ENCODE peak calls at places on chromosomes 16 and 17, in five cellular contexts. G is H9, B is H1, I is mesenchymal stem cell, Q is trophoblast cell. F is an unnamed sample.

GRCh38 chr17:29115906-29116651 is 64.1 kb downstream of the MYO18A start:
- DNase-seq in G (peak; percentile 90), B (peak; percentile 79), I (peak; percentile 69), Q (no peak), F (no peak)

GRCh38 chr16:30491744-30492308 is 19.3 kb downstream of the ITGAL start:
- DNase-seq in G (no peak), B (no peak), I (peak; percentile 94), Q (peak; percentile 73), F (no peak)

GRCh38 chr16:86928517-86929148 is 350.3 kb downstream of the FOXL1 start:
- DNase-seq in G (no peak), B (no peak), I (peak; percentile 26), Q (no peak), F (no peak)

GRCh38 chr17:16918443-16918842 is 53.5 kb downstream of the TNFRSF13B start:
- DNase-seq in G (no peak), B (no peak), I (no peak), Q (no peak), F (no peak)

GRCh38 chr17:60695960-60696359 is 18.3 kb downstream of the BCAS3 start:
- DNase-seq in G (no peak), B (no peak), I (no peak), Q (peak; percentile 58), F (no peak)

GRCh38 chr16:46884513-46885293 is 541 bp downstream of the GPT2 start:
- DNase-seq in G (no peak), B (no peak), I (peak; percentile 33), Q (peak; percentile 17), F (peak; percentile 37)

GRCh38 chr17:9002610-9003354 is 18.5 kb upstream of the NTN1 start:
- DNase-seq in G (peak; percentile 63), B (peak; percentile 72), I (no peak), Q (no peak), F (peak; percentile 62)

GRCh38 chr16:50165473-50165872 is 12.4 kb downstream of the TENT4B start:
- DNase-seq in G (no peak), B (no peak), I (no peak), Q (no peak), F (no peak)

GRCh38 chr16:87951550-87952538 is 610 bp downstream of the BANP start:
- DNase-seq in G (no peak), B (no peak), I (peak; percentile 41), Q (no peak), F (peak; percentile 38)

DNA sequence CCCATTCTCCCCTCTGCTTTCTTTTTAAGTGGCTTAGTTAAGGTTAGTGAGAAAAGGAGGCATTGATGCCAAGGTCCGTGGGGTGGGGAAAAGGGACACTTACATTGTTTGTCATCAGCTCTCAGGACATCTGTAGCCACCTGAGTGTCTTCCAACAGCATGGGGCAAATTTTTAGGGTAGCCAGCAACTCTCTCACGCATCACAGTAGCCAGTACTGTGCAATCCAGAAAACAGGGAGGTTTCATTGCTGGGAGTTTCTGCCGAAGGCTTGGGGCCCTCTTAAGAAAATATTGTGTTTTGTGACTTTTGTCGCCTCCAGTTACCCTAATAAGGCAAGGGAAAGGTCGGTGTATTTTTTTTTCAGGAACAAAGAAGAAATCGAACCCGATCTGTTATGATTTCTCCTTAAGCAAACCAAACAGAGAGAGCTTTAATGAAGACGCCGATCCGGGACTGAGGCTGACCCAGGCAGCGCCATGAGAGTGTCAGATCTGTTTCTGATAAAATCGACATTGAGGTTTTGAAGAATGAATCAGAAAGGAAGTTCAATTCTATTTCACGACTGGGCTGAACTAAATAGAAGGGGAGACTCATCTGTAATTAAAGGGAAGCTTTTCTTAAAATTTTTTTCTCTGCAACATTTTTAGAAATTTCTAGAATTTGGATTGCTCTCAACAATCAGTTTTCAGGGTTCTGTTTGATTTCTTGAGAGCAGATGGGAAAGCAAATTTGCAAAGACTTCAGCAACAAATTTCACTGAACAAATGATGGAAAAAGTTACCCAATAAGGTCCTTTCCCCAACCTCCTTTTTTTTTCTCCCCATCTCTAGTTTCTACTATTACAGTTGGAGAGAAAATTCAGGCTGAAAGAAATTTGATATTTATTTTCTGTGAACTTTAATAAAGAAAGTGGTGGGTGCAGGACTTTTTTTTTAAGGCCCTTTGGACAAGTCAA is 144.7 kb upstream of the IRX3 start:
- DNase-seq in G (no peak), B (no peak), I (peak; percentile 29), Q (no peak), F (no peak)
- H3K9ac ChIP-seq in G (no peak overlapping the region), B (no peak overlapping the region), I (peak overlapping the region; percentile 80), Q (no peak overlapping the region), F (no peak overlapping the region)

DNA sequence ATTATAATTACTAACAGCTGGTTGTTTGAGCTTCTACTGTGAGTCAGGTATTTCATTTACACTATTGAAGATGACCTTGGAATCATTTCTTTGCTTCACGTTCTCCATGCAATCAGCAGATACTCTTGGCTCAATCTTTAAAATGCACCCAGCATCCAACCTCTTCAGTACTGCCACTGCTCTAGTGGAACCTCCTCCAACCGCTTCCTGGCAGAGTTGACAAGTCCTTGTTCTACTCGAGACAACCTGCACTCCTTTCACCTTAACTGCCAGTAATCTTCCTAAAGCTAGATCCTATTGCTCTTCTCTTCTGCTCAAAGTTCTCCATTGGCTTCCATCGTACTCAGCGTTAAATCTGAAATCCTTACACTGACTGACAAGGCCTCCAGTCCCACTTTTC is 86.5 kb downstream of the SYCE1L start:
- DNase-seq in G (no peak), B (no peak), I (no peak), Q (no peak), F (no peak)
- H2BK12ac ChIP-seq in G (no peak overlapping the region), B (no peak overlapping the region), I (no peak overlapping the region), Q (peak overlapping the region; percentile 11), F (no peak overlapping the region)

DNA sequence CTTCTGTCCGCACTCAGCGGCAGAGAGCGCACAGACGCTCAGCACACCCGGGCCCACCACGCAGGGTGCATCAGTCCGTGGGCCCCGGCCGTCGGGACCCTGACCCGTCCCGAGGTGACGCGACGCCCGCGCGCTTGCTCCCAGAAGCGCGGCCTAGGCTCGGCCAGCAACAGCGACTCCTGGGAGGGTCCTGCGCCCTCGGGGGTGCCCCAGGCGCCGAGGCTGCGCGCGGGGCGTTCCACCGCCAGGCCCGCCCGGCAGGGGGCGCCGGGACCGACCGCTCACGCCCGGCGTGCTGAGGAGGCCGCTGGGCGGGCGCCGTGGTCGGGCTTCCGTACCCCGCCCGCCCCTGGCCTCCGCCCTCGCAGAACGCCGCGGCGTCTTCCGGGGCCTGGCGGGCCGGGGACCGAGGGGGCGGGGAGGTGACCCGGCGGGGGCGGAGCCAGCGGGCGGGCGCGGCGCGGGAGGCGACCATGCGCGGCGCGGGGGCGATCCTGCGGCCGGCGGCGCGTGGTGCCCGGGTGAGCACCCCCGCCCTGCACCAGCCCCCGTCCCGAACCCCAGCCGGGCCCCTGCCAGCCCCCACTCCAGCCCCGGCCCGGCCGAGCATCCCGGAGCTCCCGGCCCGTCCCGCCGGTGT is at the start of gene CISD3:
- DNase-seq in G (peak; percentile 86), B (peak; percentile 84), I (peak; percentile 83), Q (peak; percentile 77), F (peak; percentile 84)
- H3K23ac ChIP-seq in G (no peak within 1 kb of the TSS), B (no peak within 1 kb of the TSS), I (no peak within 1 kb of the TSS), Q (no peak within 1 kb of the TSS), F (no peak within 1 kb of the TSS)

GRCh38 chr17:19412984-19413383 is 2.0 kb downstream of the RNF112 start:
- DNase-seq in G (no peak), B (no peak), I (no peak), Q (no peak), F (no peak)

GRCh38 chr17:19412510-19412909 is 1.5 kb downstream of the RNF112 start:
- DNase-seq in G (no peak), B (no peak), I (no peak), Q (no peak), F (no peak)

GRCh38 chr17:19410875-19411291 is at the start of gene RNF112:
- DNase-seq in G (no peak), B (no peak), I (no peak), Q (no peak), F (no peak)

GRCh38 chr17:19410101-19410500 is 931 bp upstream of the RNF112 start:
- DNase-seq in G (no peak), B (no peak), I (no peak), Q (no peak), F (no peak)

GRCh38 chr17:19411641-19412040 is 609 bp downstream of the RNF112 start:
- DNase-seq in G (no peak), B (no peak), I (no peak), Q (no peak), F (no peak)
- H3K9ac ChIP-seq in G (no peak overlapping the region), B (no peak overlapping the region), I (no peak overlapping the region), Q (no peak overlapping the region), F (peak overlapping the region; percentile 53)

GRCh38 chr16:89996178-89996489 is 23.1 kb downstream of the DBNDD1 start:
- DNase-seq in G (no peak), B (no peak), I (no peak), Q (no peak), F (no peak)
- H2BK12ac ChIP-seq in G (no peak overlapping the region), B (peak overlapping the region; percentile 84), I (no peak overlapping the region), Q (no peak overlapping the region), F (no peak overlapping the region)

DNA sequence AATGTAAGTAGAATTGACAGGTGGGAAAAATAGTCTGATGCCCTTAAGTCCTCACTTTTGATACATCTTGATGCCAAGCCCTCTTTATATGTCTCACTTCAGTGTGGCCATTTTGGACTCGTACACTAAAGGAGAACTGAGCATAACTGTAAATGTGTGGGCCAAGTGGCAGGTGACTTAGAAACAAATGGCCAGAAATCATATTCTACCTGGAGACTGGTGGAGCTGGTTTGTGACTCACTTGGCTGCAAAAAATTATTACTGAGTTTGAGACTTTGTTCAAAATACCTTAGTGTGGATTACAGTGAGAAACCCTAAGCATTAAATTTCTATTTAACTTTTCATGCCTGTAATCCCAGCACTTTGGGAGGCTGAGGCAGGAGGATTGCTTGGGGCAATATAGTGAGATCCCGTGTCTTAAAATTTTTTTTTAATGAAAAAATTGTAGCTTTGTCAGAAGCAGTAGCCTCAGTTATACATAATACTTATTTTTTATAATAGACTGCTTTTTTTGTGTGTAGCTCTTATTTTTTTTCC is 5.0 kb downstream of the HAPSTR1 start:
- DNase-seq in G (no peak), B (no peak), I (no peak), Q (peak; percentile 71), F (no peak)
- H3K23ac ChIP-seq in G (no peak overlapping the region), B (no peak overlapping the region), I (no peak overlapping the region), Q (no peak overlapping the region), F (no peak overlapping the region)

GRCh38 chr16:3045758-3046505 is 429 bp upstream of the MMP25 start:
- DNase-seq in G (peak; percentile 66), B (no peak), I (no peak), Q (no peak), F (no peak)

GRCh38 chr16:3042376-3042775 is 4.0 kb upstream of the MMP25 start:
- DNase-seq in G (no peak), B (no peak), I (no peak), Q (no peak), F (no peak)

GRCh38 chr16:3046506-3047386 is at the start of gene MMP25:
- DNase-seq in G (no peak), B (peak; percentile 84), I (no peak), Q (no peak), F (no peak)

GRCh38 chr16:3047387-3047720 is 993 bp downstream of the MMP25 start:
- DNase-seq in G (no peak), B (no peak), I (no peak), Q (no peak), F (no peak)

GRCh38 chr16:3044708-3045107 is 1.7 kb upstream of the MMP25 start:
- DNase-seq in G (no peak), B (no peak), I (no peak), Q (no peak), F (no peak)
- H3K9ac ChIP-seq in G (no peak overlapping the region), B (no peak overlapping the region), I (no peak overlapping the region), Q (no peak overlapping the region), F (no peak overlapping the region)

F was measured in neuronal stem cell.